ENCODE peak calls at places on chromosomes 4 and X, in ten cellular contexts. F, T, D, X, G, H, N, I, W and M are unnamed samples.
A peak's percentile ranks its signal among the peaks of the same experiment; 100 is the strongest.

GRCh38 chrX:7145454-7145853 is 2.1 kb upstream of the STS start:
- DNase-seq in W (no peak), D (no peak), I (no peak), F (no peak), N (no peak), H (no peak), G (no peak), T (no peak), X (no peak), M (no peak)

GRCh38 chrX:40105791-40106676 is 8.3 kb upstream of the BCOR start:
- DNase-seq in F (peak; percentile 50), T (peak; percentile 80), I (peak; percentile 74), G (no peak), N (peak; percentile 46), X (no peak), D (peak; percentile 93), H (no peak), W (no peak), M (no peak)

GRCh38 chrX:130884627-130885026 is 18.4 kb downstream of the ENOX2 start:
- DNase-seq in F (no peak), D (no peak), T (no peak), X (no peak), H (no peak), W (no peak), I (no peak), G (no peak), N (no peak), M (no peak)

GRCh38 chr4:183443609-183444148 is 757 bp upstream of the CDKN2AIP start:
- DNase-seq in H (no peak), I (no peak), T (no peak), G (peak; percentile 10), F (peak; percentile 63), W (peak; percentile 83), X (no peak), N (no peak), D (peak; percentile 91), M (no peak)

GRCh38 chr4:10055871-10056270 is 34.6 kb upstream of the SLC2A9 start:
- DNase-seq in D (no peak), H (peak; percentile 35), T (no peak), G (no peak), W (no peak), X (no peak), F (no peak), I (no peak), N (no peak), M (no peak)

GRCh38 chrX:9420513-9420912 is 44.3 kb upstream of the TBL1X start:
- DNase-seq in W (no peak), D (peak; percentile 49), F (no peak), X (no peak), I (no peak), T (no peak), H (peak; percentile 8), G (no peak), N (no peak), M (no peak)

GRCh38 chrX:57821703-57822375 is 88.4 kb downstream of the ZXDA start:
- DNase-seq in W (no peak), I (peak; percentile 46), T (peak; percentile 29), F (peak; percentile 18), D (no peak), H (peak; percentile 76), X (no peak), G (no peak), N (no peak), M (no peak)

GRCh38 chr4:105719214-105719613 is 10.6 kb downstream of the GSTCD start:
- DNase-seq in I (no peak), N (no peak), D (no peak), G (no peak), W (no peak), X (no peak), T (no peak), F (no peak), H (no peak), M (no peak)

GRCh38 chr4:69843301-69843700 is 16.6 kb downstream of the SULT1E1 start:
- DNase-seq in I (no peak), G (no peak), N (no peak), W (no peak), T (no peak), F (no peak), D (no peak), H (no peak), X (no peak), M (no peak)

GRCh38 chrX:56219702-56220101 is 12.5 kb upstream of the KLF8 start:
- DNase-seq in N (no peak), D (no peak), H (no peak), G (no peak), F (no peak), X (no peak), T (no peak), W (no peak), I (no peak), M (no peak)

GRCh38 chr4:184052616-184053015 is 147.5 kb downstream of the STOX2 start:
- DNase-seq in F (no peak), X (no peak), I (no peak), W (no peak), N (no peak), D (no peak), G (no peak), H (no peak), T (no peak), M (no peak)

GRCh38 chr4:80026080-80026479 is 46.9 kb downstream of the ANTXR2 start:
- DNase-seq in H (no peak), F (no peak), D (no peak), X (no peak), N (no peak), W (no peak), G (no peak), T (no peak), I (no peak), M (no peak)

GRCh38 chr4:165364452-165365080 is 14.2 kb upstream of the CPE start:
- DNase-seq in H (peak; percentile 85), G (no peak), F (no peak), W (no peak), I (no peak), N (no peak), X (no peak), D (no peak), T (no peak), M (no peak)

GRCh38 chrX:50100188-50100587 is 100.6 kb downstream of the AKAP4 start:
- DNase-seq in N (no peak), F (peak; percentile 21), H (no peak), W (no peak), I (no peak), G (no peak), X (no peak), T (no peak), D (no peak), M (no peak)

GRCh38 chr4:127012549-127012948 is 620.2 kb upstream of the INTU start:
- DNase-seq in D (no peak), W (no peak), T (no peak), H (peak; percentile 9), F (no peak), I (no peak), G (no peak), X (no peak), N (no peak), M (no peak)

GRCh38 chrX:136170109-136170800 is 22.9 kb downstream of the FHL1 start:
- DNase-seq in H (peak; percentile 58), X (no peak), T (no peak), G (no peak), W (no peak), I (peak; percentile 37), N (no peak), F (no peak), D (no peak), M (no peak)
- TF ChIP-seq CTCF in H (peak; percentile 42), X (no peak), T (no peak), G (peak; percentile 11), W (no peak), I (peak; percentile 43), N (no peak), F (no peak), D (no peak), M (no peak)

GRCh38 chr4:150133605-150134004 is 55.4 kb downstream of the DCLK2 start:
- DNase-seq in H (no peak), F (no peak), X (no peak), W (no peak), D (no peak), G (no peak), I (no peak), T (no peak), N (no peak), M (no peak)

GRCh38 chr4:150136481-150136880 is 58.2 kb downstream of the DCLK2 start:
- DNase-seq in D (no peak), W (no peak), H (no peak), G (no peak), I (no peak), X (no peak), T (no peak), N (no peak), F (no peak), M (no peak)

GRCh38 chr4:150135134-150135773 is 57.0 kb downstream of the DCLK2 start:
- DNase-seq in D (no peak), F (no peak), H (no peak), G (no peak), T (no peak), N (no peak), W (no peak), I (no peak), X (no peak), M (no peak)

GRCh38 chr4:150139297-150139696 is 61.1 kb downstream of the DCLK2 start:
- DNase-seq in N (no peak), T (no peak), H (no peak), X (no peak), F (no peak), G (no peak), I (no peak), D (no peak), W (no peak), M (no peak)

DNA sequence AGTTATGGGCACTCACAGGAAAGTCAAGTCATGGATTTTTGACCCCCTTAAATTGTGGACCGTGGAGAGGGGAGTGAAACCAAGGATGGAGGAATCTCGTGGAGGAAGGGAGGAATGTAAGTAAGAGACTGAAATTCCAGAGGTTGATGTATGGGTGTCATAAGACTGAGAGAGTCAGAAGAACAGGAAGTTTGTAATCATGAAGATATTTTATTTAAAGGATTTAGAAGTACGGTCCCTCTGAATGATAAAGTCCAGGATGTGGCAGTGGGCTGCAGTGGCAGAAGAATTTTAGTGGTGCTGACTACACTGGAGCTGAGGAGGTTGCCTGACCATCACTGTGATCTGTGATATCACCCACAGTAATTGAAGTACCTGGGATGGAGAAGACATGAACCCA is 57.8 kb downstream of the DCLK2 start:
- DNase-seq in T (no peak), W (no peak), H (peak; percentile 50), G (no peak), F (no peak), X (no peak), I (no peak), N (no peak), D (no peak), M (no peak)
- TF ChIP-seq CTCF in T (no peak), W (no peak), H (no peak), G (no peak), F (no peak), X (no peak), I (no peak), N (no peak), D (no peak), M (no peak)

GRCh38 chrX:28550331-28550872 is 36.8 kb upstream of the IL1RAPL1 start:
- DNase-seq in T (no peak), F (no peak), N (no peak), W (no peak), G (no peak), I (no peak), H (no peak), X (no peak), D (no peak), M (no peak)
- TF ChIP-seq CTCF in T (no peak), F (peak; percentile 22), N (no peak), W (no peak), G (no peak), I (no peak), H (no peak), X (no peak), D (no peak), M (no peak)

GRCh38 chr4:54548098-54548620 is 109.6 kb upstream of the KIT start:
- DNase-seq in X (no peak), T (no peak), F (no peak), G (no peak), W (no peak), I (no peak), N (no peak), D (no peak), H (no peak), M (no peak)
- TF ChIP-seq CTCF in X (no peak), T (no peak), F (no peak), G (no peak), W (no peak), I (no peak), N (no peak), D (no peak), H (no peak), M (no peak)